ENCODE peak calls at places on chromosomes 13 and 19, in seven cellular contexts. Z, N, Q, J, H, C and M are unnamed samples.

GRCh38 chr13:37443538-37443937 is 155.0 kb downstream of the POSTN start:
- DNase-seq in C (no peak), Q (no peak), J (no peak), H (no peak), Z (peak; percentile 90), N (no peak), M (no peak)

GRCh38 chr13:73714522-73714921 is 419.7 kb downstream of the KLF12 start:
- DNase-seq in Z (no peak), Q (no peak), H (no peak), C (no peak), N (no peak), J (no peak), M (no peak)

GRCh38 chr19:55579766-55580621 is 654 bp downstream of the ZNF579 start:
- DNase-seq in Q (no peak), C (peak; percentile 62), J (peak; percentile 49), Z (peak; percentile 41), H (no peak), N (no peak), M (no peak)

GRCh38 chr19:45990113-45990728 is 5.0 kb upstream of the CCDC61 start:
- DNase-seq in N (no peak), J (no peak), Q (no peak), H (no peak), Z (no peak), C (no peak), M (no peak)

GRCh38 chr13:110108348-110109139 is 198.4 kb downstream of the COL4A1 start:
- DNase-seq in C (peak; percentile 81), Q (no peak), J (no peak), N (peak; percentile 80), Z (peak; percentile 88), H (peak; percentile 82), M (peak; percentile 73)

GRCh38 chr13:23289917-23290357 is 109.2 kb downstream of the SGCG start:
- DNase-seq in N (no peak), Z (peak; percentile 47), H (no peak), C (no peak), J (no peak), Q (no peak), M (no peak)

GRCh38 chr19:9883231-9883758 is 48.2 kb downstream of the PIN1 start:
- DNase-seq in N (no peak), J (no peak), H (no peak), Q (no peak), C (no peak), Z (no peak), M (no peak)

GRCh38 chr13:40596484-40596883 is 70.0 kb downstream of the FOXO1 start:
- DNase-seq in C (no peak), Z (no peak), Q (no peak), J (no peak), N (no peak), H (no peak), M (no peak)

GRCh38 chr13:114010401-114011101 is 36.7 kb upstream of the C13orf46 start:
- DNase-seq in Z (no peak), H (no peak), N (no peak), C (no peak), J (no peak), Q (no peak), M (peak; percentile 42)

GRCh38 chr13:47672982-47673670 is 327.9 kb downstream of the SUCLA2 start:
- DNase-seq in N (no peak), Q (no peak), H (no peak), Z (peak; percentile 93), J (no peak), C (no peak), M (no peak)

GRCh38 chr13:32581177-32581786 is 5.0 kb upstream of the PDS5B start:
- DNase-seq in J (no peak), C (peak; percentile 14), H (no peak), Q (no peak), Z (peak; percentile 47), N (no peak), M (no peak)

GRCh38 chr19:37738371-37738770 is 18.8 kb upstream of the ZNF607 start:
- DNase-seq in Q (no peak), Z (no peak), N (no peak), C (no peak), H (no peak), J (no peak), M (no peak)

GRCh38 chr13:32415019-32415418 is 12.9 kb downstream of the N4BP2L1 start:
- DNase-seq in C (no peak), H (no peak), Z (no peak), J (no peak), Q (no peak), N (no peak), M (no peak)

GRCh38 chr19:44764975-44765948 is 12.4 kb upstream of the CBLC start:
- DNase-seq in Q (no peak), C (no peak), Z (no peak), J (no peak), N (no peak), H (peak; percentile 60), M (peak; percentile 73)

GRCh38 chr19:10206226-10206873 is 11.6 kb upstream of the DNMT1 start:
- DNase-seq in J (no peak), Q (no peak), Z (peak; percentile 66), C (no peak), N (no peak), H (no peak), M (peak; percentile 72)

GRCh38 chr19:19747357-19748220 is 14.7 kb upstream of the ZNF14 start:
- DNase-seq in N (no peak), Q (no peak), H (no peak), Z (no peak), C (no peak), J (no peak), M (no peak)

GRCh38 chr13:110233181-110233641 is 73.7 kb downstream of the COL4A1 start:
- DNase-seq in H (peak; percentile 31), Q (no peak), J (no peak), Z (peak; percentile 91), N (peak; percentile 62), C (no peak), M (no peak)

GRCh38 chr13:32164622-32165268 is 133.2 kb downstream of the FRY start:
- DNase-seq in Z (peak; percentile 66), J (peak; percentile 54), C (peak; percentile 64), N (no peak), Q (peak; percentile 11), H (peak; percentile 42), M (no peak)

GRCh38 chr13:24215732-24216131 is 55.2 kb downstream of the SPATA13 start:
- DNase-seq in Z (peak; percentile 60), Q (no peak), J (no peak), C (no peak), H (peak; percentile 92), N (peak; percentile 31), M (no peak)

GRCh38 chr13:99977334-99977911 is 4.2 kb upstream of the ZIC2 start:
- DNase-seq in N (no peak), Z (no peak), J (no peak), H (no peak), C (no peak), Q (no peak), M (no peak)

GRCh38 chr13:51317262-51317661 is 22.2 kb upstream of the SERPINE3 start:
- DNase-seq in Z (peak; percentile 17), J (no peak), C (no peak), H (no peak), Q (no peak), N (no peak), M (no peak)

GRCh38 chr13:94382520-94382919 is 97.0 kb downstream of the DCT start:
- DNase-seq in Q (no peak), J (no peak), Z (no peak), N (no peak), C (no peak), H (no peak), M (no peak)

GRCh38 chr13:71316964-71317363 is 550.0 kb downstream of the DACH1 start:
- DNase-seq in C (no peak), J (no peak), Q (no peak), Z (no peak), N (no peak), H (no peak), M (no peak)

GRCh38 chr13:71320452-71320851 is 546.6 kb downstream of the DACH1 start:
- DNase-seq in H (no peak), J (no peak), C (peak; percentile 18), N (no peak), Q (no peak), Z (peak; percentile 41), M (no peak)
- TF ChIP-seq CTCF in H (peak; percentile 37), J (peak; percentile 27), C (peak; percentile 56), N (no peak), Q (peak; percentile 64), Z (peak; percentile 60), M (peak; percentile 27)

GRCh38 chr19:1104452-1105216 is 840 bp downstream of the GPX4 start:
- DNase-seq in H (peak; percentile 78), N (peak; percentile 80), C (peak; percentile 90), Q (no peak), J (peak; percentile 84), Z (peak; percentile 69), M (peak; percentile 88)

GRCh38 chr19:1105217-1105872 is 1.6 kb downstream of the GPX4 start:
- DNase-seq in C (no peak), Z (peak; percentile 35), J (no peak), H (no peak), N (no peak), Q (no peak), M (no peak)

GRCh38 chr19:1102407-1103106 is 1.2 kb upstream of the GPX4 start:
- DNase-seq in H (peak; percentile 82), C (no peak), Q (peak; percentile 93), J (no peak), N (no peak), Z (peak; percentile 100), M (no peak)

GRCh38 chr19:1105873-1106840 is 2.4 kb downstream of the GPX4 start:
- DNase-seq in Z (no peak), Q (no peak), C (no peak), J (no peak), H (no peak), N (no peak), M (no peak)

GRCh38 chr19:1103691-1104451 is at the start of gene GPX4:
- DNase-seq in H (peak; percentile 99), Z (peak; percentile 99), C (peak; percentile 100), J (peak; percentile 95), Q (peak; percentile 96), N (peak; percentile 99), M (peak; percentile 99)
- H3K4me1 ChIP-seq in H (peaks cover 42% of the 10 kb centered on the region), Z (peaks cover 12% of the 10 kb centered on the region), C (peaks cover 28% of the 10 kb centered on the region), J (peaks cover 27% of the 10 kb centered on the region), Q (peaks cover 38% of the 10 kb centered on the region), N (peaks cover 83% of the 10 kb centered on the region), M (peaks cover 67% of the 10 kb centered on the region)

DNA sequence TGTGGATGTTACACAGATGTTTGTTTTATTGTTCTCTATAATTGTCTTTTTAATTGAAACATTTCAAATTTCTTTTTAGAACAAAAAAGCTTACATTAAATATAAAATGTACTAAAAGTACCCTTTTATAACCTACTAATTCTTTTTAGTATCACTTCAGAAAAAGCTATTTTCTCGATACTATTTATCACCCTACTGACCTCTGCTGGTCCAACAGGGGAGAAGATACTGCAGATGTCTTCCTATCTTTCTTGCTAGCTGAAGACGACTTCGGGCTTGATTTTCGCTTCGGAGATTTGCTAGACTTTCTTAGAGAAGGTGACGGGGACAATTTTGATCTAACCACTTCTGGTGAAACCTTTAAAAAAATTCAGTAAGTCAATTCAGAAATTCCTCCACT is 42.4 kb downstream of the ZC3H13 start:
- DNase-seq in H (no peak), N (no peak), J (no peak), Z (no peak), Q (no peak), C (no peak), M (no peak)
- TF ChIP-seq CTCF in H (no peak), N (peak; percentile 26), J (peak; percentile 18), Z (peak; percentile 15), Q (no peak), C (peak; percentile 30), M (no peak)

DNA sequence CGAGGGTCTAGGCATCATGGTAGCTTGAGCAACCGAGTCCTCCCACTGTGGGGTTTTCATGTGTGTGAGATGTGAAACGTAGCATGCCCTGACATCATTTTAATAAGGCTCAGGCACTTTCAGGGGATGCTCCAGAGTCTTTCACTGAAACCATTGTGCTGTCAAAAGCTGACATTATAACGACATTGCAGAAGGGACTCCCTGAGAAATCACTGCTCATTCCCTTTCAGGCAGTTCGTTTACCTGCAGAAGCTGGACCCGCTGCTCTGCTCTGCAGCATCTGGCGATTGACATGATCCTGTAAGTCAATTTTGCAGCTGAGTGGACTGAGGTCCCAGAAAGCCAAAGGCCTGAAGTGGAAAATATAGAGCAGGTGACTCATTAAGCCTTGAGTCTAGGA is 53.9 kb upstream of the CNMD start:
- DNase-seq in Z (no peak), C (no peak), Q (no peak), J (no peak), N (no peak), H (no peak), M (no peak)
- H3K4me1 ChIP-seq in Z (no peaks in the 10 kb centered on the region), C (no peaks in the 10 kb centered on the region), Q (no peaks in the 10 kb centered on the region), J (no peaks in the 10 kb centered on the region), N (no peaks in the 10 kb centered on the region), H (no peaks in the 10 kb centered on the region), M (no peaks in the 10 kb centered on the region)